ENCODE peak calls at places on chromosomes 13 and 19, in nine cellular contexts. J, I, H, O, E, D, M, W and P are unnamed samples.

GRCh38 chr13:99525967-99526366 is 24.7 kb downstream of the TM9SF2 start:
- DNase-seq in J (no peak), I (no peak), H (no peak), O (no peak), E (no peak), D (no peak), M (no peak), W (no peak), P (no peak)

GRCh38 chr13:27442797-27443196 is 7.6 kb downstream of the MTIF3 start:
- DNase-seq in J (no peak), I (no peak), H (no peak), O (no peak), E (no peak), D (no peak), M (no peak), W (no peak), P (no peak)

GRCh38 chr19:29091127-29091526 is 121.8 kb downstream of the UQCRFS1 start:
- DNase-seq in J (no peak), I (no peak), H (no peak), O (no peak), E (no peak), D (no peak), M (no peak), W (no peak), P (no peak)

GRCh38 chr19:2227415-2228156 is 8.5 kb downstream of the PLEKHJ1 start:
- DNase-seq in J (no peak), I (no peak), H (no peak), O (peak; percentile 80), E (no peak), D (no peak), M (peak; percentile 54), W (no peak), P (no peak)

GRCh38 chr13:47611664-47612288 is 389.3 kb downstream of the SUCLA2 start:
- DNase-seq in J (no peak), I (no peak), H (no peak), O (no peak), E (peak; percentile 2), D (no peak), M (no peak), W (no peak), P (peak; percentile 58)

GRCh38 chr13:82344867-82345266 is 1537.4 kb downstream of the SLITRK1 start:
- DNase-seq in J (no peak), I (no peak), H (no peak), O (no peak), E (no peak), D (no peak), M (no peak), W (no peak), P (no peak)

GRCh38 chr19:12603714-12604113 is 6.9 kb downstream of the ZNF490 start:
- DNase-seq in J (no peak), I (peak; percentile 52), H (peak; percentile 57), O (no peak), E (no peak), D (no peak), M (no peak), W (no peak), P (no peak)

GRCh38 chr19:1553415-1553814 is 14.7 kb downstream of the MEX3D start:
- DNase-seq in J (no peak), I (no peak), H (no peak), O (no peak), E (no peak), D (no peak), M (no peak), W (no peak), P (no peak)